ENCODE peak calls at places on chromosomes 1 and 21, in five cellular contexts. H is NB4, Q is cardiac muscle cell, J is body of pancreas, X is endodermal cell. V is an unnamed sample.

GRCh38 chr1:169835647-169836046 is 40.9 kb upstream of the METTL18 start:
- DNase-seq in Q (no peak), J (no peak), X (no peak), H (no peak), V (no peak)

GRCh38 chr1:35518183-35518582 is 39.0 kb downstream of the KIAA0319L start:
- DNase-seq in Q (no peak), H (no peak), J (no peak), X (no peak), V (no peak)

GRCh38 chr1:50930965-50931737 is 28.9 kb downstream of the FAF1 start:
- DNase-seq in H (peak), X (peak), J (no peak), Q (no peak), V (peak)

GRCh38 chr21:19123053-19123452 is 719.5 kb upstream of the TMPRSS15 start:
- DNase-seq in J (no peak), Q (no peak), H (no peak), X (no peak), V (no peak)

GRCh38 chr1:66571789-66572188 is 37.8 kb downstream of the SGIP1 start:
- DNase-seq in Q (no peak), H (no peak), X (no peak), J (no peak), V (no peak)

GRCh38 chr1:26831546-26832248 is 5.2 kb downstream of the ZDHHC18 start:
- DNase-seq in Q (peak), H (no peak), X (no peak), J (no peak), V (no peak)

GRCh38 chr1:24022611-24023359 is 42.7 kb upstream of the SRSF10 start:
- DNase-seq in J (no peak), Q (peak), H (no peak), X (peak), V (no peak)

GRCh38 chr1:22053018-22053860 is 730 bp downstream of the CDC42 start:
- DNase-seq in J (peak), X (peak), Q (peak), H (peak), V (peak)

GRCh38 chr1:247189981-247190798 is 18.4 kb upstream of the ZNF124 start:
- DNase-seq in H (no peak), J (no peak), X (no peak), Q (no peak), V (no peak)

DNA sequence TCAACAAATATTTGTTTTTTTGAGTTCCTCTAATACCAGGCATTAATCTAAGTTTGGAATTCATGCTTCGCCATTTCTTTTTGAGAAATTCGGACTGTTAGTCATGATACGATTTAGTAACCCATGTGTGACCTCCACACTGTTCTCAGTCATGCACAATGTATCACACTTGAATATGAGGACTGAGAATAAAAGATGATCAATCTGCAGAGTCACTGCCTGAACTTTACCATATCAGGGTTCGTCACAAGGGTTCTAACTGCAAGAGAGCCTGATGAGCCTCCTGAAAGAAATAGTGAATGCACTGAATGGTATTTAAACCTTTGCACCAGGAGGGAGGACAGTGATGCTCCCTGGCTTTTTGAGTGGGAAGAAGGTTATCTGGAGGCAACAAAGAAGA is 10.9 kb upstream of the FASLG start:
- DNase-seq in J (no peak), X (no peak), Q (no peak), H (no peak), V (no peak)
- TF ChIP-seq CTCF in J (no peak), X (no peak), Q (no peak), H (no peak), V (no peak)

GRCh38 chr1:116147114-116147510 is 35.9 kb downstream of the MAB21L3 start:
- DNase-seq in J (no peak), X (no peak), Q (no peak), H (no peak), V (no peak)

GRCh38 chr1:116148967-116149366 is 37.8 kb downstream of the MAB21L3 start:
- DNase-seq in H (no peak), X (no peak), J (no peak), Q (no peak), V (no peak)

GRCh38 chr1:116150368-116150767 is 39.2 kb downstream of the MAB21L3 start:
- DNase-seq in Q (no peak), J (no peak), H (no peak), X (no peak), V (no peak)

GRCh38 chr1:116144151-116144550 is 33.0 kb downstream of the MAB21L3 start:
- DNase-seq in H (no peak), J (no peak), X (no peak), Q (no peak), V (no peak)

GRCh38 chr1:116147972-116148371 is 36.8 kb downstream of the MAB21L3 start:
- DNase-seq in X (no peak), Q (no peak), J (no peak), H (no peak), V (no peak)
- TF ChIP-seq CTCF in X (no peak), Q (no peak), J (no peak), H (no peak), V (no peak)

DNA sequence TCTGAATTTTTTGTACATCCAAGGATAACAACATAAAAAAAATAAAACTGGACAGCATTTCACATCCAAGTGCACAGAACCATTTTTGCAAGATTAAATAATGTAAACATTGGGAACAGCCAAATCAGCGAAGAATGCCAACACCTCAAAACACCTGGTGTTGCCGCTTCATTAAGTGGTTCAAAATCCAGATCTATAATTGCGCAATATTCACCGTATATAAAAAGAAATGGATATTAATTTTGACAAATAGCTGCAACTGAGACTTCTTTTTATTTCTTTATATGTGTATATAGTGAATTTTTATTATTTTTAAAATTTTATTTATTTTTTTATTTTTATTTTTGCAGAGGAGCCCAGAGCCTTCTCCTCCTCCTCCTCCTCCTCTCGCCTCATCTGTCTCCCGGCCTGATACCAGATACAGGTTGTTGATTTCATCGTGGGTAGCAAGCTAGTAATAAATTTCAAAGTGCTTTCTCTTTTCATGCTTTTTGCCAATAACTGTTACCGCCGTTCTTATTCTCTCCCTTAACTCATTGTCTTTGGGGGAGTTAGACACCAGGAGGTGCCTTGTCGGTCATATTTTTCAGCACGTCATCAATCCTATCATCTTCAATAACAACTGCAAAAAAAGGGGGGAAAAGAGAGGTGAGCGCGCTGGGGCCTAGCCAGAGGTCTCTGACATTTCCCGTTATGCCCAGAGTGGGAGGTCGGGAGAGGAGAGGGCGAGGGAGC is 2.7 kb downstream of the CAMK2N1 start:
- DNase-seq in H (no peak), X (no peak), Q (no peak), J (no peak), V (no peak)
- TF ChIP-seq CTCF in H (no peak), X (no peak), Q (no peak), J (no peak), V (no peak)

DNA sequence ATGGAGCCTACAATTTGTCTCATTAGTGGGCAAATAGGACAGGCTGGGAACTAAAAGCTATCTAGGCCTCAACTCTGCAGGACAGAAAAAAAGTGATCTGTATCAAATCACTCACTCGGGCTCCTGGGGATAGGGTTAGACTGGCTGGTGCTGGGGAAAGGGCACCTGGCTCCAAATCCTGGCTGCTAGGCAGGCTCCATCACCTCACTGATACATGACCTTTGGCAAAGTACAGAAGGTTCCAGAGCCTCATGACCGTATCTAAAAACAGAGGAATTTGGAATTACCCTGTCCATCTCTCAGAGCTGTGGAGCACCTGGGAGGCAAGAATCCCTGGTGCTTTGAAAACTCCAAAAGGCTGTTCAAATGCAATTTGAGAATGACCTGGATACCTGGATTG is 51.7 kb downstream of the SUSD4 start:
- DNase-seq in Q (no peak), J (no peak), H (no peak), X (no peak), V (no peak)
- TF ChIP-seq CTCF in Q (no peak), J (no peak), H (no peak), X (no peak), V (no peak)

DNA sequence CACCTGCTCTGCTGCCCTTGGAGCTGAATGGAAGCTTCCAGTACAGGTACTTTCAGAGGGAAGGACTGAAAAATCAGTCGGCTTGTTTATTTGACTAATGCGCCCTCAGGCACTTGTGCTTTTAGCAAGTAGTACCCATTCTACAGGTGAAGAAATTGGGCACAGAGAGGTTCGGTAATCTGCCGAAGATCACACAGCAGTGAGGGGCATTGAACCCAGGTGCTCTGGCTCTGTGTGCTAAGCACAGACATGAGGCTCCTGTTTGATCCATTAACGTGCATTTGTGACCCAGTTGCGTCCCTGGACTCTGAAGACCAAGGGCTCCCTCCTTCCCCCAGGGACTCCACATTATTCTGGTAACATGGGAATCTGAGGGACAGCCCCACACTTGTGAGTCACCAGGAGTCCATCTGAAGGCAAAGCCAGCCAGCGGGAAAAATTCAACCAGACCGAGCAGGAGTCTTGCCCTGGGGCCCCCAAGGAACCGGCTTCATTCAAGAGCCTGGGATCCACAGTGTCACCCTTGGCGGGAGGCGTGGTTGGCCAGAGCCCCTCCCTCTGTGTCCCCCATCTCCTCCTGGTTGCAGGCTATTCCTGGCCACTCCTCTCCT is 192.4 kb upstream of the ARHGEF16 start:
- DNase-seq in H (no peak), X (no peak), J (no peak), Q (no peak), V (no peak)
- TF ChIP-seq CTCF in H (no peak), X (no peak), J (no peak), Q (no peak), V (no peak)